ENCODE peak calls at places on chromosomes 4 and X, in eight cellular contexts. F, P, A, N, T, B, E and C are unnamed samples.

GRCh38 chr4:161303551-161303950 is 860.2 kb downstream of the FSTL5 start:
- DNase-seq in F (no peak), P (no peak), A (no peak), N (no peak), T (no peak), B (no peak), E (no peak), C (no peak)

GRCh38 chr4:99315839-99316238 is 5.4 kb downstream of the ADH1B start:
- DNase-seq in F (no peak), P (no peak), A (no peak), N (no peak), T (no peak), B (no peak), E (no peak), C (no peak)

GRCh38 chrX:84118769-84119168 is 69.2 kb downstream of the RPS6KA6 start:
- DNase-seq in F (no peak), P (no peak), A (no peak), N (no peak), T (no peak), B (no peak), E (no peak), C (no peak)

GRCh38 chr4:52199574-52200338 is 148.7 kb downstream of the SPATA18 start:
- DNase-seq in F (peak; percentile 6), P (no peak), A (no peak), N (no peak), T (no peak), B (no peak), E (no peak), C (no peak)

GRCh38 chr4:77917601-77918000 is 55.0 kb downstream of the MRPL1 start:
- DNase-seq in F (no peak), P (no peak), A (no peak), N (no peak), T (no peak), B (no peak), E (no peak), C (no peak)

GRCh38 chrX:34586936-34587335 is 70.1 kb downstream of the TMEM47 start:
- DNase-seq in F (no peak), P (no peak), A (no peak), N (no peak), T (no peak), B (no peak), E (no peak), C (no peak)

GRCh38 chr4:38117614-38118013 is 157.4 kb downstream of the PTTG2 start:
- DNase-seq in F (no peak), P (no peak), A (no peak), N (no peak), T (no peak), B (no peak), E (no peak), C (no peak)

GRCh38 chrX:129791961-129792570 is 12.3 kb downstream of the SASH3 start:
- DNase-seq in F (no peak), P (no peak), A (peak; percentile 55), N (no peak), T (no peak), B (no peak), E (no peak), C (no peak)

GRCh38 chrX:115413246-115413878 is 123.8 kb downstream of the LUZP4 start:
- DNase-seq in F (peak; percentile 62), P (no peak), A (no peak), N (no peak), T (no peak), B (no peak), E (no peak), C (no peak)

GRCh38 chr4:98747659-98748091 is 89.3 kb upstream of the TSPAN5 start:
- DNase-seq in F (no peak), P (no peak), A (no peak), N (no peak), T (no peak), B (no peak), E (no peak), C (no peak)

GRCh38 chrX:134753185-134754008 is 95.1 kb upstream of the PLAC1 start:
- DNase-seq in F (peak; percentile 48), P (no peak), A (no peak), N (no peak), T (no peak), B (peak; percentile 16), E (peak; percentile 37), C (no peak)

GRCh38 chr4:81493895-81494490 is 22.3 kb upstream of the RASGEF1B start:
- DNase-seq in F (peak; percentile 8), P (no peak), A (no peak), N (no peak), T (no peak), B (no peak), E (no peak), C (no peak)

GRCh38 chr4:19944806-19945205 is 306.9 kb upstream of the SLIT2 start:
- DNase-seq in F (no peak), P (no peak), A (no peak), N (no peak), T (no peak), B (no peak), E (no peak), C (peak; percentile 44)

GRCh38 chr4:2357821-2358745 is 60.4 kb downstream of the ZFYVE28 start:
- DNase-seq in F (no peak), P (no peak), A (no peak), N (no peak), T (no peak), B (no peak), E (no peak), C (peak; percentile 12)

GRCh38 chrX:21986596-21986995 is 45.5 kb upstream of the PHEX start:
- DNase-seq in F (no peak), P (no peak), A (no peak), N (no peak), T (no peak), B (no peak), E (no peak), C (no peak)

GRCh38 chrX:136250191-136251041 is 784 bp downstream of the MAP7D3 start:
- DNase-seq in F (peak; percentile 59), P (peak; percentile 15), A (no peak), N (no peak), T (peak; percentile 60), B (peak; percentile 18), E (peak; percentile 41), C (no peak)

GRCh38 chrX:136546369-136546768 is 14.4 kb downstream of the VGLL1 start:
- DNase-seq in F (no peak), P (no peak), A (no peak), N (no peak), T (no peak), B (no peak), E (no peak), C (no peak)

GRCh38 chr4:165440415-165440882 is 61.6 kb downstream of the CPE start:
- DNase-seq in F (peak; percentile 85), P (no peak), A (no peak), N (no peak), T (no peak), B (no peak), E (no peak), C (peak; percentile 36)

GRCh38 chrX:7574325-7574724 is 268.6 kb upstream of the VCX start:
- DNase-seq in F (peak; percentile 2), P (no peak), A (no peak), N (no peak), T (no peak), B (no peak), E (no peak), C (no peak)

GRCh38 chr4:151860561-151861093 is 99.8 kb upstream of the GATB start:
- DNase-seq in F (no peak), P (no peak), A (no peak), N (no peak), T (no peak), B (no peak), E (no peak), C (no peak)

GRCh38 chr4:165096776-165097175 is 15.9 kb downstream of the TMEM192 start:
- DNase-seq in F (peak; percentile 39), P (no peak), A (no peak), N (no peak), T (no peak), B (no peak), E (peak; percentile 26), C (peak; percentile 32)

GRCh38 chr4:155433636-155434360 is 57.0 kb upstream of the MAP9 start:
- DNase-seq in F (peak; percentile 61), P (no peak), A (no peak), N (no peak), T (no peak), B (no peak), E (no peak), C (no peak)

GRCh38 chrX:115023139-115023538 is 5.7 kb upstream of the IL13RA2 start:
- DNase-seq in F (peak; percentile 69), P (no peak), A (no peak), N (no peak), T (no peak), B (peak; percentile 43), E (no peak), C (peak; percentile 12)

GRCh38 chr4:40573593-40574311 is 55.9 kb downstream of the RBM47 start:
- DNase-seq in F (no peak), P (no peak), A (no peak), N (no peak), T (no peak), B (no peak), E (no peak), C (no peak)

GRCh38 chr4:169899295-169899694 is 126.9 kb downstream of the MFAP3L start:
- DNase-seq in F (no peak), P (no peak), A (no peak), N (no peak), T (no peak), B (no peak), E (no peak), C (no peak)

GRCh38 chr4:140158234-140159030 is 4.4 kb upstream of the MAML3 start:
- DNase-seq in F (no peak), P (no peak), A (no peak), N (no peak), T (no peak), B (peak; percentile 27), E (no peak), C (peak; percentile 46)

GRCh38 chrX:38285649-38286048 is 41.7 kb downstream of the RPGR start:
- DNase-seq in F (no peak), P (no peak), A (no peak), N (no peak), T (no peak), B (no peak), E (no peak), C (no peak)

GRCh38 chr4:8211229-8211628 is 12.1 kb downstream of the SH3TC1 start:
- DNase-seq in F (no peak), P (no peak), A (no peak), N (no peak), T (no peak), B (no peak), E (no peak), C (no peak)

GRCh38 chrX:103343105-103343504 is 13.1 kb downstream of the TCEAL7 start:
- DNase-seq in F (peak; percentile 47), P (no peak), A (no peak), N (peak; percentile 1), T (peak; percentile 22), B (peak; percentile 24), E (peak; percentile 59), C (peak; percentile 44)

GRCh38 chr4:106502106-106502699 is 133.6 kb upstream of the GIMD1 start:
- DNase-seq in F (peak; percentile 61), P (peak; percentile 23), A (no peak), N (peak; percentile 1), T (peak; percentile 2), B (peak; percentile 72), E (peak; percentile 64), C (peak; percentile 62)

GRCh38 chr4:72971572-72971971 is 97.9 kb downstream of the COX18 start:
- DNase-seq in F (peak; percentile 87), P (no peak), A (no peak), N (no peak), T (no peak), B (no peak), E (no peak), C (no peak)

GRCh38 chrX:55709735-55710134 is 7.8 kb upstream of the RRAGB start:
- DNase-seq in F (no peak), P (no peak), A (no peak), N (no peak), T (no peak), B (no peak), E (no peak), C (no peak)

GRCh38 chr4:182877326-182877883 is 39.8 kb downstream of the DCTD start:
- DNase-seq in F (no peak), P (no peak), A (peak; percentile 28), N (no peak), T (no peak), B (no peak), E (no peak), C (no peak)